ENCODE peak calls at places on chromosomes 7 and 10, in five cellular contexts. One of them, this sample, is unnamed. For H3K4me1, the result is how much of the 10 kb centered on the place peaks cover.

GRCh38 chr7:141585592-141586510 is 34.6 kb downstream of the AGK start:
- DNase-seq in neuronal stem cell: no peak
- DNase-seq in IMR-90: peak
- DNase-seq in trophoblast cell: peak
- DNase-seq in mesenchymal stem cell: peak
- DNase-seq in this sample: peak

GRCh38 chr7:75968561-75969001 is 25.8 kb downstream of the TMEM120A start:
- DNase-seq in IMR-90: no peak
- DNase-seq in mesenchymal stem cell: no peak
- DNase-seq in neuronal stem cell: no peak
- DNase-seq in trophoblast cell: no peak
- DNase-seq in this sample: no peak

GRCh38 chr10:80996615-80997193 is 459.0 kb downstream of the SH2D4B start:
- DNase-seq in trophoblast cell: no peak
- DNase-seq in neuronal stem cell: no peak
- DNase-seq in mesenchymal stem cell: no peak
- DNase-seq in IMR-90: no peak
- DNase-seq in this sample: no peak

GRCh38 chr10:79407811-79408795 is 37.3 kb downstream of the ZCCHC24 start:
- DNase-seq in trophoblast cell: no peak
- DNase-seq in mesenchymal stem cell: peak
- DNase-seq in neuronal stem cell: no peak
- DNase-seq in IMR-90: peak
- DNase-seq in this sample: no peak

GRCh38 chr7:151541709-151542499 is 22.2 kb upstream of the RHEB start:
- DNase-seq in IMR-90: no peak
- DNase-seq in trophoblast cell: no peak
- DNase-seq in mesenchymal stem cell: no peak
- DNase-seq in neuronal stem cell: no peak
- DNase-seq in this sample: no peak

GRCh38 chr7:51034531-51035264 is 252.0 kb upstream of the GRB10 start:
- DNase-seq in trophoblast cell: no peak
- DNase-seq in mesenchymal stem cell: peak
- DNase-seq in IMR-90: peak
- DNase-seq in neuronal stem cell: no peak
- DNase-seq in this sample: peak

GRCh38 chr7:117216436-117217069 is 106.3 kb downstream of the WNT2 start:
- DNase-seq in neuronal stem cell: no peak
- DNase-seq in IMR-90: no peak
- DNase-seq in trophoblast cell: no peak
- DNase-seq in mesenchymal stem cell: no peak
- DNase-seq in this sample: no peak

GRCh38 chr7:73448609-73449008 is 15.0 kb downstream of the FZD9 start:
- DNase-seq in trophoblast cell: no peak
- DNase-seq in mesenchymal stem cell: no peak
- DNase-seq in neuronal stem cell: no peak
- DNase-seq in IMR-90: peak
- DNase-seq in this sample: no peak

GRCh38 chr7:157596471-157596870 is 259.7 kb downstream of the DNAJB6 start:
- DNase-seq in neuronal stem cell: no peak
- DNase-seq in IMR-90: no peak
- DNase-seq in trophoblast cell: no peak
- DNase-seq in mesenchymal stem cell: no peak
- DNase-seq in this sample: no peak

GRCh38 chr7:131244259-131244852 is 83.3 kb upstream of the MKLN1 start:
- DNase-seq in neuronal stem cell: peak
- DNase-seq in IMR-90: peak
- DNase-seq in trophoblast cell: peak
- DNase-seq in mesenchymal stem cell: peak
- DNase-seq in this sample: peak

GRCh38 chr10:84244651-84245270 is at the start of gene RGR:
- DNase-seq in neuronal stem cell: peak
- DNase-seq in mesenchymal stem cell: no peak
- DNase-seq in trophoblast cell: no peak
- DNase-seq in IMR-90: no peak
- DNase-seq in this sample: no peak

GRCh38 chr7:70568674-70569334 is 563.1 kb upstream of the GALNT17 start:
- DNase-seq in mesenchymal stem cell: no peak
- DNase-seq in trophoblast cell: no peak
- DNase-seq in IMR-90: no peak
- DNase-seq in neuronal stem cell: no peak
- DNase-seq in this sample: no peak

GRCh38 chr7:44793919-44794715 is 2.4 kb upstream of the PPIA start:
- DNase-seq in mesenchymal stem cell: no peak
- DNase-seq in neuronal stem cell: no peak
- DNase-seq in IMR-90: peak
- DNase-seq in trophoblast cell: peak
- DNase-seq in this sample: peak

GRCh38 chr10:63491558-63492316 is 26.0 kb upstream of the JMJD1C start:
- DNase-seq in trophoblast cell: peak
- DNase-seq in neuronal stem cell: no peak
- DNase-seq in IMR-90: peak
- DNase-seq in mesenchymal stem cell: peak
- DNase-seq in this sample: peak

GRCh38 chr7:29207469-29207868 is 12.9 kb downstream of the CHN2 start:
- DNase-seq in neuronal stem cell: no peak
- DNase-seq in trophoblast cell: no peak
- DNase-seq in mesenchymal stem cell: no peak
- DNase-seq in IMR-90: no peak
- DNase-seq in this sample: no peak

GRCh38 chr10:33010132-33011037 is 52.4 kb upstream of the ITGB1 start:
- DNase-seq in neuronal stem cell: no peak
- DNase-seq in IMR-90: peak
- DNase-seq in mesenchymal stem cell: peak
- DNase-seq in trophoblast cell: peak
- DNase-seq in this sample: peak

GRCh38 chr10:95363303-95363912 is 72.6 kb upstream of the PDLIM1 start:
- DNase-seq in mesenchymal stem cell: peak
- DNase-seq in trophoblast cell: peak
- DNase-seq in neuronal stem cell: peak
- DNase-seq in IMR-90: peak
- DNase-seq in this sample: peak

GRCh38 chr7:139909379-139910050 is 80.5 kb downstream of the TBXAS1 start:
- DNase-seq in IMR-90: peak
- DNase-seq in mesenchymal stem cell: no peak
- DNase-seq in trophoblast cell: no peak
- DNase-seq in neuronal stem cell: no peak
- DNase-seq in this sample: no peak

GRCh38 chr7:42070068-42070467 is 166.9 kb downstream of the GLI3 start:
- DNase-seq in trophoblast cell: peak
- DNase-seq in neuronal stem cell: no peak
- DNase-seq in mesenchymal stem cell: peak
- DNase-seq in IMR-90: peak
- DNase-seq in this sample: no peak

GRCh38 chr10:43350139-43350538 is 21.3 kb upstream of the FXYD4 start:
- DNase-seq in mesenchymal stem cell: no peak
- DNase-seq in IMR-90: no peak
- DNase-seq in neuronal stem cell: no peak
- DNase-seq in trophoblast cell: peak
- DNase-seq in this sample: peak

GRCh38 chr10:57692255-57692980 is 575.3 kb downstream of the IPMK start:
- DNase-seq in trophoblast cell: peak
- DNase-seq in neuronal stem cell: no peak
- DNase-seq in IMR-90: peak
- DNase-seq in mesenchymal stem cell: peak
- DNase-seq in this sample: peak

GRCh38 chr10:122744257-122744656 is 44.6 kb upstream of the C10orf120 start:
- DNase-seq in neuronal stem cell: no peak
- DNase-seq in mesenchymal stem cell: no peak
- DNase-seq in trophoblast cell: no peak
- DNase-seq in IMR-90: no peak
- DNase-seq in this sample: no peak

GRCh38 chr7:148515728-148516715 is 74.5 kb upstream of the C7orf33 start:
- DNase-seq in neuronal stem cell: no peak
- DNase-seq in mesenchymal stem cell: no peak
- DNase-seq in IMR-90: no peak
- DNase-seq in trophoblast cell: peak
- DNase-seq in this sample: no peak

GRCh38 chr7:148524479-148525173 is 65.9 kb upstream of the C7orf33 start:
- DNase-seq in trophoblast cell: peak
- DNase-seq in mesenchymal stem cell: no peak
- DNase-seq in IMR-90: no peak
- DNase-seq in neuronal stem cell: no peak
- DNase-seq in this sample: no peak

GRCh38 chr7:148523550-148523949 is 67.0 kb upstream of the C7orf33 start:
- DNase-seq in neuronal stem cell: no peak
- DNase-seq in mesenchymal stem cell: no peak
- DNase-seq in IMR-90: no peak
- DNase-seq in trophoblast cell: no peak
- DNase-seq in this sample: no peak

GRCh38 chr7:148521271-148521670 is 69.3 kb upstream of the C7orf33 start:
- DNase-seq in mesenchymal stem cell: no peak
- DNase-seq in neuronal stem cell: no peak
- DNase-seq in trophoblast cell: peak
- DNase-seq in IMR-90: no peak
- DNase-seq in this sample: no peak
- H2AK5ac ChIP-seq in mesenchymal stem cell: no peak
- H2AK5ac ChIP-seq in neuronal stem cell: no peak
- H2AK5ac ChIP-seq in trophoblast cell: no peak
- H2AK5ac ChIP-seq in IMR-90: no peak
- H2AK5ac ChIP-seq in this sample: no peak

GRCh38 chr7:104123786-104124185 is 84.0 kb downstream of the ORC5 start:
- DNase-seq in mesenchymal stem cell: peak
- DNase-seq in neuronal stem cell: no peak
- DNase-seq in IMR-90: peak
- DNase-seq in trophoblast cell: peak
- DNase-seq in this sample: no peak
- H3K4me1 ChIP-seq in mesenchymal stem cell: under half
- H3K4me1 ChIP-seq in neuronal stem cell: under half
- H3K4me1 ChIP-seq in IMR-90: under half
- H3K4me1 ChIP-seq in trophoblast cell: under half
- H3K4me1 ChIP-seq in this sample: under half

DNA sequence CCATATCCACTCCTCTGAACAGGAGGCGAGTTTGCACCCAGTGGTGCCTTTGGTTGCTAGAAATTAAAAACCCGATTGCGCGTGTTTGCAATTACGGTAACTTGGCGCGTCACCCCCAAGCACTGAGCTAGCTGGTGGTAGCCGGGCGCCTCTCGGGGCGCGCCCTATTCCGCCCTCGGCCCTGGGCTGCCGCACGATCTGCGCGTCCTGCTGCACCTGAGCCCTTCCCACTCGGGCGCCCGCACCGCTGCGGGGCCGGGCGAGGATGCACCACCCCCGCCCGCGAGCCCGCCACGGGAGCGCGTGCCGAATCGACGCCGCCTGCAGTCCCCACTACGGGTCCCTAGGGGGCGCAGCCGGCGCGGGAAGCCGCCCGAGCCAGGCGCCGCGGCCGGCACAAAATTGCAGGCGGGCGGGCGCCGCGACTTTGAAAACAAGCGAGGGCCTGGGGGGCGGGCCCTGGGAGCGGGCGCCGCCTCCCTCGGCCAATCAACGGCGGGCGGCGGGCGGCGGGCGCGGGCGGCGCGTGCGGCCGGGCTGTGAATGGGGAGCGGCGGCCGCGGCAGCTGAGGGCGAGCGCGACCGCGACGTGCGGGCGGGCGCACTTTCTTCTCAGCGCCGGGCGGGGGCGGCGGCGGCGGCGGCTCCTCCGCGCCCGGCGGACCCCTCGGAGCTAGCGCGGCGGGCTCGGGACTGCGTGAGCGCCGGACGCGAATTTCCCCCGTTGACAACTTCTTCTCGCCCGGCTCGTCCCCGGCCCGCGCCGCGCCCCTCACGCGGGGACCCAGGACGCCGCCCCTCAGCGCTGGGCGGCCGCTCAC is at the start of gene SDK1:
- DNase-seq in IMR-90: peak
- DNase-seq in neuronal stem cell: peak
- DNase-seq in trophoblast cell: peak
- DNase-seq in mesenchymal stem cell: peak
- DNase-seq in this sample: peak
- H3K4me3 ChIP-seq in IMR-90: peak
- H3K4me3 ChIP-seq in neuronal stem cell: peak
- H3K4me3 ChIP-seq in trophoblast cell: peak
- H3K4me3 ChIP-seq in mesenchymal stem cell: peak
- H3K4me3 ChIP-seq in this sample: peak

GRCh38 chr7:22668971-22669401 is 58.0 kb upstream of the IL6 start:
- DNase-seq in neuronal stem cell: no peak
- DNase-seq in IMR-90: no peak
- DNase-seq in mesenchymal stem cell: no peak
- DNase-seq in trophoblast cell: peak
- DNase-seq in this sample: peak
- H2AK5ac ChIP-seq in neuronal stem cell: no peak
- H2AK5ac ChIP-seq in IMR-90: peak
- H2AK5ac ChIP-seq in mesenchymal stem cell: no peak
- H2AK5ac ChIP-seq in trophoblast cell: no peak
- H2AK5ac ChIP-seq in this sample: peak

GRCh38 chr7:68267486-68267885 is 1270.9 kb downstream of the TYW1 start:
- DNase-seq in trophoblast cell: no peak
- DNase-seq in mesenchymal stem cell: no peak
- DNase-seq in IMR-90: no peak
- DNase-seq in neuronal stem cell: no peak
- DNase-seq in this sample: no peak

GRCh38 chr7:68265258-68265657 is 1268.6 kb downstream of the TYW1 start:
- DNase-seq in IMR-90: no peak
- DNase-seq in neuronal stem cell: no peak
- DNase-seq in mesenchymal stem cell: no peak
- DNase-seq in trophoblast cell: no peak
- DNase-seq in this sample: no peak

GRCh38 chr7:68269410-68269809 is 1272.8 kb downstream of the TYW1 start:
- DNase-seq in mesenchymal stem cell: no peak
- DNase-seq in neuronal stem cell: no peak
- DNase-seq in IMR-90: no peak
- DNase-seq in trophoblast cell: no peak
- DNase-seq in this sample: no peak

DNA sequence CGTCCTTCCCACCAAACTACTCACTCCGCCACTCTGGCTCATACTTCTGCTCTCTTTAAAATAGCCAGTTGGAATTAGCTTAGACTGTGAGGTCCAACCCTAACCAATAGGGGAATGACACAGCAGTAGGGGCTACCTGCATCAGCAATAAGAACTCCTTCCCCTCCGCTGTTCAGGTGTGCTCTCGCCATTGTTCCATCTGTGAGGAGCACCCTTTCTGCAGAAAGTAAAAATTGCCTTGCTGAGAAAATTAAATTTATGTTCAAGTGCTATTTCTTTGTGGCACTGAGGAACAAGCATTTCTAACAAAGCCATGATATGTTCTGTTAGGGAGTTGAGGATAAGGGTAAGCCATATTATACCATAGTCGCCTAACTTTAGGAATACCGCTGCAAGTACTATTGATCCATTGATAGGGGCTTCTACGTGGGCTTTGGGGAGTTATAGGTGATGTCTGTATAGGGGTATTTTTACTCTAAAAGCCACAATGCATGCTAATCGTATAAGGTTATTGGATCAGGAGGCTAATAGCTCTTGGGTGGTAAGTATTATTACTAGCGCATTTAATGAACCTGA is 1269.5 kb downstream of the TYW1 start:
- DNase-seq in neuronal stem cell: no peak
- DNase-seq in mesenchymal stem cell: no peak
- DNase-seq in IMR-90: no peak
- DNase-seq in trophoblast cell: no peak
- DNase-seq in this sample: no peak
- H3K4me1 ChIP-seq in neuronal stem cell: under half
- H3K4me1 ChIP-seq in mesenchymal stem cell: under half
- H3K4me1 ChIP-seq in IMR-90: under half
- H3K4me1 ChIP-seq in trophoblast cell: under half
- H3K4me1 ChIP-seq in this sample: under half